ENCODE peak calls at places on chromosomes 7 and 10, in nine cellular contexts. B, W, T, A, Y, U, I, Q and E are unnamed samples.

GRCh38 chr7:128739990-128740682 is 977 bp downstream of the CALU start:
- DNase-seq in B (no peak), W (no peak), T (no peak), A (no peak), Y (no peak), U (no peak), I (peak; percentile 4), Q (no peak), E (no peak)

GRCh38 chr7:80147543-80148376 is 13.1 kb downstream of the GNAI1 start:
- DNase-seq in B (no peak), W (no peak), T (no peak), A (no peak), Y (no peak), U (no peak), I (no peak), Q (no peak), E (no peak)

GRCh38 chr7:64884085-64884912 is 18.8 kb upstream of the ZNF273 start:
- DNase-seq in B (no peak), W (no peak), T (peak; percentile 13), A (peak; percentile 7), Y (no peak), U (peak; percentile 58), I (no peak), Q (no peak), E (no peak)

GRCh38 chr10:46236537-46236887 is 50.3 kb upstream of the ANTXRL start:
- DNase-seq in B (no peak), W (no peak), T (no peak), A (peak; percentile 23), Y (no peak), U (peak; percentile 22), I (no peak), Q (no peak), E (peak; percentile 19)

GRCh38 chr10:75402486-75403143 is 1.1 kb upstream of the ZNF503 start:
- DNase-seq in B (peak; percentile 76), W (no peak), T (no peak), A (no peak), Y (peak; percentile 36), U (no peak), I (peak; percentile 71), Q (no peak), E (no peak)

GRCh38 chr10:129892571-129893045 is 71.5 kb downstream of the EBF3 start:
- DNase-seq in B (no peak), W (no peak), T (no peak), A (no peak), Y (no peak), U (no peak), I (no peak), Q (no peak), E (no peak)

GRCh38 chr7:92135100-92135429 is 788 bp upstream of the CYP51A1 start:
- DNase-seq in B (peak; percentile 59), W (no peak), T (no peak), A (no peak), Y (no peak), U (no peak), I (no peak), Q (no peak), E (no peak)

GRCh38 chr10:88944813-88945212 is 7.8 kb downstream of the ACTA2 start:
- DNase-seq in B (no peak), W (no peak), T (no peak), A (no peak), Y (no peak), U (no peak), I (no peak), Q (no peak), E (no peak)

GRCh38 chr10:37975407-37975991 is 948 bp downstream of the ZNF25 start:
- DNase-seq in B (no peak), W (peak; percentile 47), T (no peak), A (no peak), Y (peak; percentile 5), U (no peak), I (peak; percentile 41), Q (no peak), E (no peak)

GRCh38 chr7:56083150-56083785 is 9.5 kb downstream of the PHKG1 start:
- DNase-seq in B (no peak), W (peak; percentile 86), T (no peak), A (no peak), Y (no peak), U (peak; percentile 72), I (peak; percentile 65), Q (no peak), E (no peak)

GRCh38 chr7:101814996-101815825 is 2.2 kb upstream of the CUX1 start:
- DNase-seq in B (peak; percentile 56), W (no peak), T (peak; percentile 63), A (no peak), Y (peak; percentile 22), U (peak; percentile 87), I (peak; percentile 59), Q (peak; percentile 57), E (no peak)

GRCh38 chr7:130008941-130009847 is 42.0 kb downstream of the ZC3HC1 start:
- DNase-seq in B (no peak), W (peak; percentile 85), T (no peak), A (no peak), Y (peak; percentile 84), U (no peak), I (no peak), Q (no peak), E (no peak)

GRCh38 chr10:60908896-60909295 is 35.1 kb downstream of the RHOBTB1 start:
- DNase-seq in B (no peak), W (no peak), T (no peak), A (no peak), Y (no peak), U (no peak), I (no peak), Q (no peak), E (no peak)

GRCh38 chr7:2164156-2164555 is 68.6 kb downstream of the MAD1L1 start:
- DNase-seq in B (no peak), W (peak; percentile 76), T (no peak), A (no peak), Y (no peak), U (peak; percentile 60), I (no peak), Q (no peak), E (no peak)

GRCh38 chr10:24784061-24784460 is 60.4 kb upstream of the ARHGAP21 start:
- DNase-seq in B (no peak), W (peak; percentile 20), T (no peak), A (no peak), Y (no peak), U (no peak), I (peak; percentile 92), Q (no peak), E (no peak)

GRCh38 chr7:94655884-94656657 is at the start of gene SGCE:
- DNase-seq in B (peak; percentile 88), W (peak; percentile 84), T (peak; percentile 21), A (peak; percentile 66), Y (peak; percentile 67), U (peak; percentile 81), I (peak; percentile 85), Q (peak; percentile 33), E (peak; percentile 78)

GRCh38 chr7:131957338-131958025 is 401.1 kb upstream of the PODXL start:
- DNase-seq in B (no peak), W (no peak), T (no peak), A (no peak), Y (peak; percentile 20), U (no peak), I (no peak), Q (no peak), E (no peak)

GRCh38 chr10:27948191-27948590 is 50.7 kb downstream of the ODAD2 start:
- DNase-seq in B (no peak), W (no peak), T (no peak), A (no peak), Y (no peak), U (no peak), I (no peak), Q (no peak), E (no peak)

GRCh38 chr10:124724279-124725027 is 19.7 kb downstream of the FAM53B start:
- DNase-seq in B (no peak), W (no peak), T (no peak), A (no peak), Y (no peak), U (no peak), I (peak; percentile 93), Q (no peak), E (peak; percentile 71)

GRCh38 chr10:22314852-22315251 is 1.3 kb upstream of the COMMD3 start:
- DNase-seq in B (no peak), W (no peak), T (no peak), A (no peak), Y (no peak), U (no peak), I (no peak), Q (no peak), E (no peak)

GRCh38 chr10:24951201-24952145 is 933 bp downstream of the PRTFDC1 start:
- DNase-seq in B (peak; percentile 61), W (peak; percentile 60), T (no peak), A (no peak), Y (no peak), U (no peak), I (peak; percentile 65), Q (no peak), E (no peak)

GRCh38 chr7:2495402-2496309 is 19.5 kb upstream of the GRIFIN start:
- DNase-seq in B (peak; percentile 96), W (no peak), T (no peak), A (no peak), Y (no peak), U (no peak), I (peak; percentile 14), Q (no peak), E (no peak)

GRCh38 chr7:113698556-113699220 is 220.1 kb downstream of the PPP1R3A start:
- DNase-seq in B (peak; percentile 40), W (peak; percentile 12), T (no peak), A (no peak), Y (peak; percentile 13), U (no peak), I (peak; percentile 9), Q (no peak), E (no peak)

GRCh38 chr7:35366167-35367155 is 112.6 kb upstream of the TBX20 start:
- DNase-seq in B (peak; percentile 45), W (no peak), T (no peak), A (peak; percentile 58), Y (no peak), U (no peak), I (no peak), Q (no peak), E (peak; percentile 49)

GRCh38 chr7:5699951-5700384 is 81.5 kb downstream of the RNF216 start:
- DNase-seq in B (peak; percentile 25), W (peak; percentile 50), T (no peak), A (no peak), Y (no peak), U (no peak), I (no peak), Q (peak; percentile 56), E (no peak)

GRCh38 chr10:103739039-103739764 is 116.2 kb downstream of the SH3PXD2A start:
- DNase-seq in B (peak; percentile 70), W (no peak), T (no peak), A (no peak), Y (peak; percentile 89), U (no peak), I (peak; percentile 26), Q (no peak), E (no peak)

GRCh38 chr10:102409604-102410426 is 8.8 kb downstream of the PSD start:
- DNase-seq in B (no peak), W (no peak), T (no peak), A (no peak), Y (no peak), U (no peak), I (no peak), Q (no peak), E (no peak)

GRCh38 chr10:17838080-17838634 is 29.0 kb downstream of the MRC1 start:
- DNase-seq in B (no peak), W (peak; percentile 24), T (no peak), A (no peak), Y (no peak), U (no peak), I (no peak), Q (no peak), E (no peak)

GRCh38 chr10:80471009-80471408 is 16.9 kb downstream of the TSPAN14 start:
- DNase-seq in B (no peak), W (no peak), T (no peak), A (no peak), Y (no peak), U (peak; percentile 56), I (no peak), Q (no peak), E (no peak)

GRCh38 chr7:137342340-137342739 is 1.2 kb downstream of the PTN start:
- DNase-seq in B (no peak), W (no peak), T (no peak), A (no peak), Y (no peak), U (no peak), I (peak; percentile 38), Q (no peak), E (no peak)

GRCh38 chr7:94971051-94971867 is 63.9 kb downstream of the PPP1R9A start:
- DNase-seq in B (no peak), W (no peak), T (no peak), A (no peak), Y (peak; percentile 99), U (no peak), I (no peak), Q (no peak), E (no peak)